ENCODE peak calls at places on chromosomes 4 and X, in six cellular contexts. G, W, F, N, V and U are unnamed samples.

GRCh38 chr4:159048166-159048886 is 54.6 kb upstream of the RAPGEF2 start:
- DNase-seq in G (no peak), W (no peak), F (no peak), N (peak), V (peak), U (no peak)

GRCh38 chr4:56745082-56745481 is 64.0 kb upstream of the HOPX start:
- DNase-seq in G (no peak), W (no peak), F (no peak), N (no peak), V (no peak), U (no peak)

GRCh38 chr4:36215627-36216026 is 28.7 kb downstream of the ARAP2 start:
- DNase-seq in G (no peak), W (no peak), F (no peak), N (no peak), V (no peak), U (no peak)

GRCh38 chr4:72909461-72909860 is 160.1 kb downstream of the COX18 start:
- DNase-seq in G (no peak), W (no peak), F (no peak), N (peak), V (peak), U (peak)

GRCh38 chr4:173301518-173302201 is 32.5 kb downstream of the HMGB2 start:
- DNase-seq in G (no peak), W (no peak), F (peak), N (no peak), V (peak), U (no peak)

GRCh38 chr4:26015133-26015651 is 101.2 kb downstream of the SMIM20 start:
- DNase-seq in G (no peak), W (no peak), F (no peak), N (no peak), V (no peak), U (no peak)

GRCh38 chr4:167854881-167855280 is 237.5 kb upstream of the ANXA10 start:
- DNase-seq in G (no peak), W (no peak), F (no peak), N (no peak), V (no peak), U (no peak)

GRCh38 chr4:90127223-90127705 is at the start of gene CCSER1:
- DNase-seq in G (no peak), W (no peak), F (peak), N (no peak), V (no peak), U (no peak)

GRCh38 chr4:2283199-2283711 is 21.3 kb upstream of the MXD4 start:
- DNase-seq in G (no peak), W (no peak), F (no peak), N (no peak), V (no peak), U (no peak)

GRCh38 chr4:2280531-2281300 is 18.8 kb upstream of the MXD4 start:
- DNase-seq in G (no peak), W (no peak), F (no peak), N (no peak), V (no peak), U (no peak)

GRCh38 chr4:2284161-2284933 is 22.4 kb upstream of the MXD4 start:
- DNase-seq in G (no peak), W (no peak), F (no peak), N (no peak), V (no peak), U (no peak)

GRCh38 chr4:2284934-2285664 is 23.2 kb upstream of the MXD4 start:
- DNase-seq in G (no peak), W (no peak), F (no peak), N (no peak), V (no peak), U (no peak)

GRCh38 chr4:2281575-2282343 is 19.9 kb upstream of the MXD4 start:
- DNase-seq in G (peak), W (no peak), F (no peak), N (no peak), V (no peak), U (no peak)
- TF ChIP-seq ZNF274 in G (no peak), W (no peak), F (no peak), N (no peak), V (no peak), U (no peak)

GRCh38 chrX:150185766-150186165 is 177.4 kb upstream of the MAMLD1 start:
- DNase-seq in G (no peak), W (no peak), F (no peak), N (no peak), V (no peak), U (no peak)
- H3K4me3 ChIP-seq in G (no peak), W (no peak), F (no peak), N (no peak), V (no peak), U (no peak)

DNA sequence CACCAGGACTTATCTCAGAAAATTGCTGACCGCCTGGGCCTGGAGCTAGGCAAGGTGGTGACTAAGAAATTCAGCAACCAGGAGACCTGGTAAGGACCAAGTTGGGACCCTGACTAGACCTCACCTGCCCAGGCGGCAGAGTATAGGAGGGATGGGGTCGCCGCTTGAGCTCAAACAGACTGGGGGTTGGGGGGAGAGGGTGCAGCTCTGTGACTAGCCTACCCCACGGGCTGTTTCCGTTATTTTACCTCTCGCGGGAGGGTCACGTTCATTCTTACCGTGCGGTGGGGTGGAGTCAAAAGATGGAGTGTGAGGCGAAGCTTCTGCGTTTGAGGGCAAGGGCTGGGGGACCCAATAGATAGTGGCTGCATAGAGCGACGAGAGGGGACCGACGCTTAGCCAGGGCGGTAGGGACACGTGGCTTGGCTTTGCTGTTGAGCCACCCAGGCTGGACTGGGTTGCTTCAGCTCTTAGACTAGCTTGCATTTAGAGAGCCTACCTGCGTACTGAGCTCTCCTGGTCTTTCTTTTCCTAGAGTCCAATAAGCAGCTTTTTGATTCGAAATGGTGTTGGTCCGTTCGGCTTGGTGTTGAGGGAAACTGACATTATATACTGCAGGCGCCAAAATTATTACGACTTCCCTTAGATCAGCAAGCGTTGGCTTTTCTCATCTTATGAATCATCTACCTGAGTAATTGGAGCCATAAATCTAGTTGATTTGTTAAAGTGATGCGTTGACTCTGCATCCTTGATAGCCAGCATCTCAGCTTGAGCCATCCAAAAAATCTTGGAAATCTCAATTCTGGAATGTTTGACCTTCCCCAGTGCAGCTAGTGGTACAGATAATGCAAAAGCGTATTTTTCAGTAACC is 587 bp downstream of the PRPS1 start:
- DNase-seq in G (no peak), W (no peak), F (no peak), N (peak), V (peak), U (no peak)
- TF ChIP-seq ZNF274 in G (no peak), W (no peak), F (no peak), N (no peak), V (no peak), U (no peak)

DNA sequence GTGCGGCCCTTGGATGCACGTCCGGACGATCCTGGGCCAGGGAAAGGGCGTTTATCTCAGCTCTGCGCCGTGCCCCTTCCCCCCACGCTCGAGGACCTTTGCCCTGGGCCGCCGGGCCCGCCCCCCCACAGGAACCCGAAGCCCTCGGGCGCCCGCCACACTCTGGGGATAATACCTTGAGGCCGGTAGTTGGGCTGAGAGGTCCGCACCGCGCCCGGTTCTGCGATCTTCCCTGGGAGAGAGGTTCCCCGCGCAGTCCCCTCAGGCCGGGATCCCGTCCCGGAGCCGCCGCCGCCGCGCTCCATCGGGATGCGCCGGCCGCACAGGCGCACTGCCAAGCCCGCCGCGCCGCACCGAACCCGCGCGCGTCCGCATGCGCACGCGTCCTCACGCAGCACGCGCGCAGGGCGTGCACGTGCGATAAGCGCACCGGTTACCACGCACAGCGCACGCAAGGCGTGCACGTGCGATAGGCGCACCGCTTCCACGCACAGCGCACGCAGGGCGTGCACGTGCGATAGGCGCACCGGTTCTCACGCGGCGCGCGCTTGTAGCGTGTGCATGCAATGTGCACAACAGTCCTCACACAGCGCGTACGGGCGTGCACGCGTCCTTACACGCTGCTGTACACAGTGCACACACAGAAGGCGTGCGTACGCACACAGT is at the start of gene MAP7D2:
- DNase-seq in G (no peak), W (no peak), F (no peak), N (peak), V (no peak), U (no peak)
- H3K4me3 ChIP-seq in G (no peak), W (peak), F (no peak), N (peak), V (no peak), U (peak)

GRCh38 chrX:28850955-28851354 is 263.7 kb downstream of the IL1RAPL1 start:
- DNase-seq in G (no peak), W (no peak), F (no peak), N (no peak), V (no peak), U (no peak)
- TF ChIP-seq ZNF274 in G (no peak), W (no peak), F (no peak), N (no peak), V (no peak), U (no peak)

GRCh38 chrX:41336447-41336846 is 2.5 kb downstream of the DDX3X start:
- DNase-seq in G (no peak), W (no peak), F (no peak), N (no peak), V (no peak), U (no peak)
- H3K4me3 ChIP-seq in G (peak), W (peak), F (no peak), N (peak), V (peak), U (peak)

DNA sequence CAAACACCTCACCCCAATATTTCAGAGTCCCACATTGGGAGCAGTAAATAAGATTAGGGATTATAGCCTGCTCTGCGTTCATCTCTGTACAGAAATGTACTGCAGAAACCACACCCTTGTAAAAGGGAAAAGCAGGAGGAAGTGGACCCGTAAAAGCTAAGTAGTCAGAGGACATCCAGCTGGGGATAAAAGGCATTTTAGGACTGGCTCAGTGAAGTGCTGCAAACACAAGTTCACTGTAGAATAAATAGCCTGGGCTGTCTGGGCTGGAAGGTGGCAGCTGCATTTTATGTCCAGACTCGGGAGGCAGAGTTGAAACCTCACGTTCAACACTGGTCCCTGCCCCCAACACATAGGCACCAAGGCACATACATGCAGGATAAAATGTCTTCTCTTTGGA is 178.7 kb upstream of the FAT1 start:
- DNase-seq in G (no peak), W (no peak), F (no peak), N (no peak), V (no peak), U (no peak)
- TF ChIP-seq ZNF274 in G (no peak), W (no peak), F (no peak), N (no peak), V (no peak), U (no peak)